ENCODE peak calls at places on chromosome 4, in five cellular contexts. One of them, this sample, is unnamed.

GRCh38 chr4:144376905-144377304 is 236.4 kb upstream of the GYPA start:
- DNase-seq in HepG2: no peak
- DNase-seq in MM.1S: no peak
- DNase-seq in foreskin fibroblast: no peak
- DNase-seq in lower leg skin: no peak
- DNase-seq in this sample: no peak

GRCh38 chr4:168076989-168077725 is 15.2 kb upstream of the ANXA10 start:
- DNase-seq in HepG2: peak
- DNase-seq in foreskin fibroblast: peak
- DNase-seq in lower leg skin: no peak
- DNase-seq in MM.1S: peak
- DNase-seq in this sample: peak

GRCh38 chr4:99714179-99714578 is 56.6 kb upstream of the C4orf54 start:
- DNase-seq in lower leg skin: no peak
- DNase-seq in HepG2: no peak
- DNase-seq in MM.1S: no peak
- DNase-seq in foreskin fibroblast: no peak
- DNase-seq in this sample: no peak

GRCh38 chr4:57110635-57111546 is 706 bp upstream of the IGFBP7 start:
- DNase-seq in lower leg skin: peak
- DNase-seq in HepG2: no peak
- DNase-seq in foreskin fibroblast: peak
- DNase-seq in MM.1S: peak
- DNase-seq in this sample: peak

GRCh38 chr4:8343051-8343966 is 73.8 kb downstream of the HTRA3 start:
- DNase-seq in MM.1S: no peak
- DNase-seq in lower leg skin: peak
- DNase-seq in HepG2: no peak
- DNase-seq in foreskin fibroblast: peak
- DNase-seq in this sample: no peak

GRCh38 chr4:114547340-114548134 is 51.1 kb upstream of the UGT8 start:
- DNase-seq in lower leg skin: no peak
- DNase-seq in foreskin fibroblast: no peak
- DNase-seq in HepG2: no peak
- DNase-seq in MM.1S: no peak
- DNase-seq in this sample: no peak

GRCh38 chr4:119536572-119537528 is 91.8 kb downstream of the PDE5A start:
- DNase-seq in MM.1S: no peak
- DNase-seq in lower leg skin: no peak
- DNase-seq in foreskin fibroblast: peak
- DNase-seq in HepG2: no peak
- DNase-seq in this sample: no peak

GRCh38 chr4:94550851-94551250 is 99.1 kb downstream of the PDLIM5 start:
- DNase-seq in foreskin fibroblast: no peak
- DNase-seq in MM.1S: no peak
- DNase-seq in lower leg skin: no peak
- DNase-seq in HepG2: no peak
- DNase-seq in this sample: no peak

GRCh38 chr4:38056024-38056685 is 96.0 kb downstream of the PTTG2 start:
- DNase-seq in lower leg skin: no peak
- DNase-seq in MM.1S: no peak
- DNase-seq in foreskin fibroblast: no peak
- DNase-seq in HepG2: no peak
- DNase-seq in this sample: no peak

GRCh38 chr4:78056265-78057129 is 626 bp upstream of the FRAS1 start:
- DNase-seq in lower leg skin: peak
- DNase-seq in foreskin fibroblast: peak
- DNase-seq in HepG2: peak
- DNase-seq in MM.1S: no peak
- DNase-seq in this sample: peak

GRCh38 chr4:141599853-141600252 is 36.5 kb upstream of the IL15 start:
- DNase-seq in foreskin fibroblast: peak
- DNase-seq in MM.1S: no peak
- DNase-seq in lower leg skin: no peak
- DNase-seq in HepG2: no peak
- DNase-seq in this sample: no peak

GRCh38 chr4:132863619-132864018 is 285.5 kb upstream of the PCDH10 start:
- DNase-seq in MM.1S: no peak
- DNase-seq in HepG2: no peak
- DNase-seq in lower leg skin: no peak
- DNase-seq in foreskin fibroblast: no peak
- DNase-seq in this sample: no peak

GRCh38 chr4:172809319-172809718 is 359.3 kb upstream of the GALNT7 start:
- DNase-seq in MM.1S: no peak
- DNase-seq in lower leg skin: no peak
- DNase-seq in HepG2: no peak
- DNase-seq in foreskin fibroblast: no peak
- DNase-seq in this sample: no peak

GRCh38 chr4:119647558-119647957 is 19.0 kb upstream of the PDE5A start:
- DNase-seq in MM.1S: no peak
- DNase-seq in lower leg skin: no peak
- DNase-seq in foreskin fibroblast: peak
- DNase-seq in HepG2: no peak
- DNase-seq in this sample: no peak

GRCh38 chr4:44725166-44725565 is 1.2 kb downstream of the GNPDA2 start:
- DNase-seq in MM.1S: no peak
- DNase-seq in HepG2: no peak
- DNase-seq in lower leg skin: no peak
- DNase-seq in foreskin fibroblast: peak
- DNase-seq in this sample: no peak

GRCh38 chr4:159946983-159947645 is 844.2 kb downstream of the RAPGEF2 start:
- DNase-seq in MM.1S: peak
- DNase-seq in HepG2: peak
- DNase-seq in lower leg skin: no peak
- DNase-seq in foreskin fibroblast: peak
- DNase-seq in this sample: peak

GRCh38 chr4:184168406-184169019 is 49.2 kb downstream of the ENPP6 start:
- DNase-seq in MM.1S: peak
- DNase-seq in lower leg skin: peak
- DNase-seq in foreskin fibroblast: peak
- DNase-seq in HepG2: peak
- DNase-seq in this sample: peak

GRCh38 chr4:135917016-135917415 is 1615.3 kb downstream of the PCDH18 start:
- DNase-seq in HepG2: no peak
- DNase-seq in lower leg skin: no peak
- DNase-seq in MM.1S: no peak
- DNase-seq in foreskin fibroblast: peak
- DNase-seq in this sample: no peak

GRCh38 chr4:4384837-4385236 is 2.1 kb upstream of the NSG1 start:
- DNase-seq in HepG2: peak
- DNase-seq in lower leg skin: no peak
- DNase-seq in MM.1S: no peak
- DNase-seq in foreskin fibroblast: no peak
- DNase-seq in this sample: no peak

GRCh38 chr4:108043536-108043935 is 53.8 kb downstream of the HADH start:
- DNase-seq in foreskin fibroblast: peak
- DNase-seq in lower leg skin: no peak
- DNase-seq in MM.1S: no peak
- DNase-seq in HepG2: no peak
- DNase-seq in this sample: no peak

GRCh38 chr4:25113915-25114904 is 46.0 kb downstream of the SEPSECS start:
- DNase-seq in HepG2: no peak
- DNase-seq in MM.1S: no peak
- DNase-seq in foreskin fibroblast: peak
- DNase-seq in lower leg skin: no peak
- DNase-seq in this sample: no peak

GRCh38 chr4:182486895-182487294 is 243.7 kb downstream of the TENM3 start:
- DNase-seq in foreskin fibroblast: no peak
- DNase-seq in lower leg skin: no peak
- DNase-seq in HepG2: no peak
- DNase-seq in MM.1S: no peak
- DNase-seq in this sample: no peak

GRCh38 chr4:84495448-84496221 is 3.5 kb downstream of the NKX6-1 start:
- DNase-seq in HepG2: no peak
- DNase-seq in foreskin fibroblast: peak
- DNase-seq in lower leg skin: no peak
- DNase-seq in MM.1S: no peak
- DNase-seq in this sample: peak

GRCh38 chr4:101031971-101032370 is 315.4 kb downstream of the PPP3CA start:
- DNase-seq in MM.1S: no peak
- DNase-seq in lower leg skin: no peak
- DNase-seq in HepG2: no peak
- DNase-seq in foreskin fibroblast: no peak
- DNase-seq in this sample: no peak

GRCh38 chr4:87356832-87357526 is 34.0 kb downstream of the HSD17B11 start:
- DNase-seq in HepG2: no peak
- DNase-seq in lower leg skin: no peak
- DNase-seq in foreskin fibroblast: no peak
- DNase-seq in MM.1S: no peak
- DNase-seq in this sample: no peak

GRCh38 chr4:71184195-71184781 is 154.5 kb upstream of the SLC4A4 start:
- DNase-seq in foreskin fibroblast: peak
- DNase-seq in MM.1S: peak
- DNase-seq in HepG2: peak
- DNase-seq in lower leg skin: no peak
- DNase-seq in this sample: peak

GRCh38 chr4:88613417-88613875 is 21.2 kb downstream of the HERC3 start:
- DNase-seq in lower leg skin: no peak
- DNase-seq in foreskin fibroblast: peak
- DNase-seq in MM.1S: no peak
- DNase-seq in HepG2: no peak
- DNase-seq in this sample: no peak

GRCh38 chr4:152937535-152938236 is 1.6 kb downstream of the FHDC1 start:
- DNase-seq in HepG2: no peak
- DNase-seq in foreskin fibroblast: peak
- DNase-seq in lower leg skin: peak
- DNase-seq in MM.1S: peak
- DNase-seq in this sample: peak

GRCh38 chr4:70722199-70722791 is 531 bp downstream of the RUFY3 start:
- DNase-seq in MM.1S: no peak
- DNase-seq in lower leg skin: no peak
- DNase-seq in HepG2: no peak
- DNase-seq in foreskin fibroblast: peak
- DNase-seq in this sample: no peak

GRCh38 chr4:103425406-103425805 is 227.3 kb upstream of the CENPE start:
- DNase-seq in HepG2: peak
- DNase-seq in MM.1S: no peak
- DNase-seq in foreskin fibroblast: no peak
- DNase-seq in lower leg skin: no peak
- DNase-seq in this sample: no peak

GRCh38 chr4:108416831-108417230 is 203.5 kb upstream of the RPL34 start:
- DNase-seq in HepG2: no peak
- DNase-seq in lower leg skin: no peak
- DNase-seq in MM.1S: no peak
- DNase-seq in foreskin fibroblast: no peak
- DNase-seq in this sample: no peak

GRCh38 chr4:122163301-122163700 is 11.2 kb downstream of the BLTP1 start:
- DNase-seq in MM.1S: no peak
- DNase-seq in foreskin fibroblast: no peak
- DNase-seq in lower leg skin: no peak
- DNase-seq in HepG2: no peak
- DNase-seq in this sample: no peak

GRCh38 chr4:122364700-122365404 is 14.0 kb upstream of the ADAD1 start:
- DNase-seq in foreskin fibroblast: no peak
- DNase-seq in lower leg skin: no peak
- DNase-seq in MM.1S: no peak
- DNase-seq in HepG2: peak
- DNase-seq in this sample: no peak

GRCh38 chr4:125283702-125284279 is 31.0 kb upstream of the FAT4 start:
- DNase-seq in lower leg skin: no peak
- DNase-seq in foreskin fibroblast: peak
- DNase-seq in HepG2: peak
- DNase-seq in MM.1S: peak
- DNase-seq in this sample: peak
- TF ChIP-seq CTCF in lower leg skin: no peak
- TF ChIP-seq CTCF in foreskin fibroblast: no peak
- TF ChIP-seq CTCF in HepG2: peak
- TF ChIP-seq CTCF in MM.1S: peak
- TF ChIP-seq CTCF in this sample: no peak

DNA sequence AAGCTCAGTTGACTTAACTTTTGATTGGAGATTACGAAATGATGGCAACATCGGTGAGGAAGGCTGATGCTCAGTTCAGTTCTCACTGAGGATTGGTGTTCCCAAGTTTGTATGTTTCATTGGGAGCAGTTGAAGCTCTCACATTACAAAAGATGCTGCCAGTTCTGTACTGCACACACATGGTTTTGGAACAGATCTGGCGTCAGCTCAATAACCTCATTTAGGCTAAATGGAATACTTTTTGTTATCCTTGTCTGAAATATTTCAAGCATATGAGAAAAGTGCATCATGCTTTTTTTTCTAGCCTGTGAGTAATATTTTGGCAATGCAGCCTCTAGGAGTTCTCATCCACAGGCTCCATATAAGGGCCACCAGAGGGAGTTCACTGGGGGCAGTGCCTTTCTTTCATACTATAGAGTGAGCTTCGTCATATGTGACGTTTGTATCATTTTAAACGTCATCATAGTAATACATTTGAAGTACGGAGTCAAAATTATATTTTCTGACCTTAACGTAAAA is 4.1 kb downstream of the ENPEP start:
- DNase-seq in foreskin fibroblast: peak
- DNase-seq in MM.1S: no peak
- DNase-seq in lower leg skin: no peak
- DNase-seq in HepG2: no peak
- DNase-seq in this sample: no peak
- TF ChIP-seq CTCF in foreskin fibroblast: peak
- TF ChIP-seq CTCF in MM.1S: no peak
- TF ChIP-seq CTCF in lower leg skin: no peak
- TF ChIP-seq CTCF in HepG2: no peak
- TF ChIP-seq CTCF in this sample: no peak

GRCh38 chr4:6454112-6454910 is 18.1 kb downstream of the PPP2R2C start:
- DNase-seq in lower leg skin: no peak
- DNase-seq in HepG2: no peak
- DNase-seq in MM.1S: no peak
- DNase-seq in foreskin fibroblast: no peak
- DNase-seq in this sample: no peak
- TF ChIP-seq CTCF in lower leg skin: no peak
- TF ChIP-seq CTCF in HepG2: no peak
- TF ChIP-seq CTCF in MM.1S: no peak
- TF ChIP-seq CTCF in foreskin fibroblast: no peak
- TF ChIP-seq CTCF in this sample: no peak

DNA sequence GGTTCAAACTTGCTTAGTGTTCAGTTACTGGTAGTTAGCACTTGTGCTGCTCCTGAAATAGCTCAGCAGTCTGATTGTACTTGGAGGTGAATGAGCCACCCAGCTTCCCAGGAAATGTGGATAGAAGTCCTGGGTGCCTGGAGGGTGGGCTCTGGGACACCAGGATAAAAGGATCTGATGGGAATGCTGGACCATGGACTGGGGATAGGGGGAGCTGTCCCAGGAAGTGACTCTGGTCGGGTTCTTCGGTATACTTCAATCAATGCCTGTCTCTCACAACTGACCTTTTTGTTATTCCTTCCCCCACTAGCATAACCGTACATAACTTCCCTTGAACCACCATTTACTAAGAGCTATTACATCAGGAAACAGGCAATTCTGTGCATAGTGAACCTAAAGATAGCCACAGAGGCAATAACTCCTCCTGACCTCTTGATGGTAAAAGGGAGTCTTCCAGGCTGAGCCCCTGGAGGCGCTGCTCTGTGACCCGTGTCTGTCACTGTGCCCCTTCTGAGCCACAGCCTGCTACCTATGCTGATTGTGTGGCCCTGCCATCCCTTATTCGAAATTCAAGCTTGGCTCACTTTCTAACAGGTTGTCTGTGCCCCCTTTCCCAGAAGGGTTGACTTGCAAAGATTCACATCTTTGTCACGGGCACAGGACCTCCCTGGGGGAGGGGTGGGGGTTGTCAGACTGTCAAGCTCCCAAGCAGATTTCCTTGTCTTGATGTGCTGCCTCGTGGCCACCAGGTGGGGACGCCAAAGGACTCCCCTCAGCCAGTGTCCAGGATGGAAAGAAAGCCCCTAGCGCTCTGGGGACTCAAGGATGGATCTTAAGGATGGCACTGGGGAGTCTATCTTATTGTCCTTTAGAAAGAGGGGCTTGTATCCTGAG is 24.5 kb upstream of the WDR1 start:
- DNase-seq in lower leg skin: no peak
- DNase-seq in HepG2: no peak
- DNase-seq in foreskin fibroblast: no peak
- DNase-seq in MM.1S: no peak
- DNase-seq in this sample: no peak
- TF ChIP-seq CTCF in lower leg skin: no peak
- TF ChIP-seq CTCF in HepG2: no peak
- TF ChIP-seq CTCF in foreskin fibroblast: no peak
- TF ChIP-seq CTCF in MM.1S: no peak
- TF ChIP-seq CTCF in this sample: no peak

This sample was measured in GM20000.